ENCODE peak calls at places on chromosome 22, in seven cellular contexts. H is ACHN; V is iPS DF 6.9; K is CD4-positive, alpha-beta T cell; S is body of pancreas; D is effector CD8-positive, alpha-beta T cell; G is neural progenitor cell. Y is an unnamed sample.

GRCh38 chr22:27107824-27108223 is 450.4 kb downstream of the MIAT start:
- DNase-seq in H (peak), S (peak), V (no peak), G (no peak), K (no peak), D (no peak), Y (peak)

GRCh38 chr22:43923631-43924548 is at the start of gene PNPLA3:
- DNase-seq in G (peak), S (peak), H (peak), D (peak), K (peak), V (peak), Y (peak)

GRCh38 chr22:46569848-46570695 is 32.7 kb upstream of the CELSR1 start:
- DNase-seq in S (no peak), H (no peak), G (peak), D (no peak), V (no peak), K (no peak), Y (no peak)

GRCh38 chr22:37068859-37069258 is 17.3 kb downstream of the KCTD17 start:
- DNase-seq in S (no peak), G (peak), K (no peak), H (no peak), D (no peak), V (peak), Y (peak)

GRCh38 chr22:21964918-21965484 is 12.4 kb upstream of the PPM1F start:
- DNase-seq in H (no peak), K (no peak), S (no peak), G (no peak), D (no peak), V (no peak), Y (no peak)

GRCh38 chr22:50289942-50290630 is 17.4 kb downstream of the PLXNB2 start:
- DNase-seq in D (no peak), G (no peak), K (no peak), V (no peak), H (no peak), S (no peak), Y (no peak)

GRCh38 chr22:38449776-38450175 is 5.2 kb downstream of the KCNJ4 start:
- DNase-seq in S (no peak), D (no peak), G (peak), H (no peak), V (no peak), K (no peak), Y (no peak)

GRCh38 chr22:20244744-20245576 is 23.2 kb downstream of the RTN4R start:
- DNase-seq in D (peak), K (peak), V (no peak), S (no peak), H (no peak), G (peak), Y (no peak)

GRCh38 chr22:39488563-39489083 is 13.5 kb upstream of the MIEF1 start:
- DNase-seq in V (no peak), G (no peak), H (no peak), K (no peak), D (no peak), S (no peak), Y (no peak)

GRCh38 chr22:36204001-36204640 is 2.5 kb upstream of the APOL4 start:
- DNase-seq in D (no peak), S (no peak), V (no peak), K (no peak), G (no peak), H (no peak), Y (no peak)

GRCh38 chr22:16965560-16965959 is 42.5 kb downstream of the GAB4 start:
- DNase-seq in V (no peak), G (no peak), D (no peak), K (no peak), H (no peak), S (no peak), Y (no peak)

GRCh38 chr22:23282089-23282501 is 101.8 kb downstream of the BCR start:
- DNase-seq in G (no peak), V (no peak), K (no peak), H (peak), S (peak), D (no peak), Y (no peak)

GRCh38 chr22:27517361-27517760 is 284.2 kb downstream of the MN1 start:
- DNase-seq in G (no peak), S (no peak), D (no peak), V (no peak), K (no peak), H (no peak), Y (no peak)

GRCh38 chr22:43956383-43956782 is 1.1 kb downstream of the SAMM50 start:
- DNase-seq in S (no peak), D (no peak), V (no peak), G (no peak), H (no peak), K (no peak), Y (no peak)

GRCh38 chr22:42315392-42315756 is 44.9 kb upstream of the TCF20 start:
- DNase-seq in S (no peak), G (no peak), K (no peak), H (no peak), D (no peak), V (no peak), Y (no peak)

GRCh38 chr22:44439356-44440223 is 58.4 kb downstream of the RTL6 start:
- DNase-seq in D (no peak), V (no peak), K (no peak), S (no peak), G (no peak), H (no peak), Y (no peak)

GRCh38 chr22:46934746-46935491 is 172.5 kb downstream of the TBC1D22A start:
- DNase-seq in D (no peak), V (no peak), H (peak), K (no peak), S (no peak), G (no peak), Y (peak)

GRCh38 chr22:43722444-43722843 is 89.7 kb downstream of the EFCAB6 start:
- DNase-seq in D (no peak), K (no peak), G (no peak), H (no peak), S (no peak), V (no peak), Y (no peak)

GRCh38 chr22:28907311-28908008 is 24.1 kb downstream of the ZNRF3 start:
- DNase-seq in K (no peak), G (no peak), V (no peak), H (no peak), S (no peak), D (no peak), Y (no peak)

GRCh38 chr22:42662114-42663021 is 13.2 kb upstream of the CYB5R3 start:
- DNase-seq in S (peak), G (peak), K (peak), H (peak), V (no peak), D (peak), Y (peak)

GRCh38 chr22:24894998-24895397 is 51.5 kb downstream of the LHFPL7 start:
- DNase-seq in D (no peak), G (no peak), K (no peak), S (peak), H (peak), V (no peak), Y (peak)

GRCh38 chr22:48900626-48901025 is 927.0 kb downstream of the BRD1 start:
- DNase-seq in D (no peak), K (no peak), V (no peak), G (no peak), H (no peak), S (no peak), Y (no peak)

GRCh38 chr22:50630376-50630775 is 2.4 kb upstream of the ARSA start:
- DNase-seq in G (no peak), H (no peak), D (no peak), K (no peak), V (no peak), S (no peak), Y (no peak)

Y was measured in hepatocyte.